ENCODE peak calls at places on chromosomes 3 and 15, in seven cellular contexts. Z is A549, D is tibial artery, M is fibroblast of mammary gland, U is fibroblast of pulmonary artery, Y is cardiac muscle cell, W is esophagus muscularis mucosa. V is an unnamed sample.

GRCh38 chr15:40793216-40793989 is 13.5 kb upstream of the ZFYVE19 start:
- DNase-seq in Z (peak), D (no peak), M (peak), U (peak), Y (no peak), W (no peak), V (no peak)

GRCh38 chr15:75095594-75095993 is 72.2 kb downstream of the PPCDC start:
- DNase-seq in Z (no peak), D (no peak), M (no peak), U (no peak), Y (no peak), W (no peak), V (no peak)

GRCh38 chr3:146161725-146162047 is 702 bp upstream of the PLOD2 start:
- DNase-seq in Z (no peak), D (peak), M (peak), U (peak), Y (no peak), W (no peak), V (no peak)

GRCh38 chr15:67736810-67737209 is 88.5 kb upstream of the SKOR1 start:
- DNase-seq in Z (no peak), D (no peak), M (peak), U (no peak), Y (no peak), W (no peak), V (no peak)

GRCh38 chr3:197554562-197555280 is 1.0 kb downstream of the BDH1 start:
- DNase-seq in Z (peak), D (peak), M (peak), U (peak), Y (peak), W (peak), V (peak)

GRCh38 chr3:2727566-2728318 is 382.4 kb downstream of the IL5RA start:
- DNase-seq in Z (no peak), D (no peak), M (no peak), U (no peak), Y (no peak), W (no peak), V (no peak)

GRCh38 chr3:113499081-113499480 is 15.9 kb downstream of the SPICE1 start:
- DNase-seq in Z (no peak), D (no peak), M (no peak), U (no peak), Y (no peak), W (no peak), V (no peak)

GRCh38 chr15:89138999-89139612 is 50.9 kb downstream of the ABHD2 start:
- DNase-seq in Z (no peak), D (peak), M (peak), U (no peak), Y (no peak), W (no peak), V (no peak)

GRCh38 chr3:35685153-35685552 is 45.8 kb downstream of the ARPP21 start:
- DNase-seq in Z (no peak), D (no peak), M (no peak), U (no peak), Y (no peak), W (no peak), V (no peak)

GRCh38 chr3:168684519-168684918 is 588.8 kb upstream of the GOLIM4 start:
- DNase-seq in Z (no peak), D (no peak), M (no peak), U (no peak), Y (peak), W (no peak), V (no peak)
- TF ChIP-seq CTCF in Z (no peak), D (no peak), M (no peak), U (no peak), Y (no peak), W (no peak), V (no peak)

GRCh38 chr3:156135921-156136655 is 15.7 kb downstream of the KCNAB1 start:
- DNase-seq in Z (no peak), D (no peak), M (peak), U (peak), Y (no peak), W (peak), V (no peak)
- TF ChIP-seq CTCF in Z (peak), D (no peak), M (peak), U (peak), Y (peak), W (no peak), V (no peak)

GRCh38 chr3:189049458-189050231 is 122.1 kb upstream of the TPRG1 start:
- DNase-seq in Z (no peak), D (no peak), M (no peak), U (no peak), Y (no peak), W (no peak), V (no peak)
- TF ChIP-seq CTCF in Z (no peak), D (no peak), M (peak), U (peak), Y (no peak), W (no peak), V (no peak)

DNA sequence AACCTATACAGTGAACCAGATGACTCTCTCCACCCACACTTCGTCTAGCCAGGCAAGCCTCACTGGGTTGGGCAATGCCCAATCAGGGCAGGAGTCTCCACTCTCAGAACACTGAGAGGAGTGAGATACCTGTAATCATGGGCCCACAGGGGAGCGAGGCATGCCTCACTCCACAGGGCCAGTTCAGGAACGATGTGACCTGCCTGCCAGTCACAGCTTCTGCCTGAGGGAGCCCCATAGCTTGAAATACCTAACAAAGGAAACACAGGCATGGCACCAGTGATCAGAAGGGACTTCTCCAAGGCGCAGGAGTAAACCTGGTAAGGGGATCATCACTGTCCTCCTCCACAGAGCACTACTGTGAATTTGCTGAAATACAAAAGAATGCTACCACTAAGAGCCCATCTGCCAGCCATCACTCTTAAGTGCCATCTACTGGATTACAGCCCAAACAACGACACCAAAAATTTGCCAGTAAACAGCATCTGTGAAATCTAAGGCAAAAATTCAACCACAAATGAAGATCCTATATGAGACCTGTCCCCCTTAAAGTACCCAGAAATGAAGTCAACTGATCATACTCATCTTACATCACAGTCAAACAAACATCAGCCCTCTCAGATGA is 689.9 kb upstream of the SEMA6D start:
- DNase-seq in Z (no peak), D (no peak), M (no peak), U (no peak), Y (no peak), W (no peak), V (no peak)
- TF ChIP-seq CTCF in Z (no peak), D (no peak), M (no peak), U (no peak), Y (no peak), W (no peak), V (no peak)

GRCh38 chr3:57852896-57853295 is 96.8 kb downstream of the SLMAP start:
- DNase-seq in Z (peak), D (no peak), M (peak), U (peak), Y (no peak), W (no peak), V (no peak)
- TF ChIP-seq CTCF in Z (peak), D (peak), M (peak), U (peak), Y (peak), W (peak), V (peak)

GRCh38 chr3:81643721-81644120 is 117.7 kb downstream of the GBE1 start:
- DNase-seq in Z (no peak), D (no peak), M (peak), U (peak), Y (peak), W (no peak), V (no peak)
- TF ChIP-seq CTCF in Z (peak), D (peak), M (peak), U (peak), Y (peak), W (no peak), V (peak)

DNA sequence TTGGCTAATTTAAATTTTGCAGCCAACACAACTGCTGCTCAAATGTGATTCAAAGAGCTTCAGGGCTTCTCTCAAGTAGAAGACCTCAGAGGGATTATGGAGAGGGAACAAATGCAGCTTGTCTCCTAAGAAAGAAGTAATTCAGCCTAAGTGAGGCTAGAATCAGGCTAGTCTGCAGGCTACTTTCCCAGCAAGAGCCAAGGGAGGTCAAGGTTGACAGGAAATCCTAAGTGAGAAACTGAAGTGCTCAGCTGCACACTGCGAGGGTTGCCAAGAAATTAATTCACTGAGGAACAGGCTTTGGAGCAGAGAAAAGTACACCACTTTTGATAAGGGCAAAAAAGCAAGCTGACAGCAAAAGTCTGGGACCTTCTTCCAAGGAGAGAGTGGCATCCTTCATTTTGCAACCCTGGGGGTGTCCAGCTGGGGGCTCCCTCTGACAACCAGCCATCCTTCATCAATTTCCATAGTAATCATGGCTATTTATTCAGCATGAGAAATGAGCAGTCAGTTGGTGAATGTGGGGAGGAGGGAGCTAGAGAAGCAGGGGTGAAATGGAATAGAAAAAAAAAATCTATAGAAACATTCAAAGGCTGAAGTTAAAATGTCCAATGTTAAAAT is 646.4 kb upstream of the ADAMTS9 start:
- DNase-seq in Z (no peak), D (no peak), M (no peak), U (no peak), Y (peak), W (no peak), V (no peak)
- TF ChIP-seq CTCF in Z (no peak), D (peak), M (peak), U (peak), Y (peak), W (no peak), V (peak)

DNA sequence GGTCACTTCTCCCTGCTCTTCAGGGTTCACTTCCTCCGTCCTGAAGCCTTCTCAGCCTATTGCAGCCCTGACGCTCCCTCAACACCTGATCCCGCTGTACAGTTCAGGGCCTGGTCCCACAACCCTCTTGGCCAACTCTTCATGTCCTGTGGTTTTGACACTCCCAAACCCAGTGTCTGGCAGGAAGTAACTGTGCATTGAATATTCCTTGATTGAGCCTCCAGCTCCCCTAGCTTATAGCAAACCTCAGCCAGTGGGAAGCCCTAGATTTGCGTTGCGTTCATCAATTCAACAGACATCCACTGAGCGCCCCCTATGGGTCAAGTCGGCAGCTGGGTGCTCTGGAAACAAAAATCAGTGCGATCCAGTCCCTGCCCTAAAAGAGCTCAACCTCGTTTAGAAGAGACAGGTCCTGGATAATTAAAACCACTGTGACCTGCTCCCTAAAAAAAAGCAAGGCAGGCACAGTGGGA is 13.5 kb downstream of the UBAP1L start:
- DNase-seq in Z (peak), D (peak), M (peak), U (peak), Y (peak), W (no peak), V (no peak)
- TF ChIP-seq CTCF in Z (peak), D (peak), M (peak), U (peak), Y (peak), W (peak), V (peak)

DNA sequence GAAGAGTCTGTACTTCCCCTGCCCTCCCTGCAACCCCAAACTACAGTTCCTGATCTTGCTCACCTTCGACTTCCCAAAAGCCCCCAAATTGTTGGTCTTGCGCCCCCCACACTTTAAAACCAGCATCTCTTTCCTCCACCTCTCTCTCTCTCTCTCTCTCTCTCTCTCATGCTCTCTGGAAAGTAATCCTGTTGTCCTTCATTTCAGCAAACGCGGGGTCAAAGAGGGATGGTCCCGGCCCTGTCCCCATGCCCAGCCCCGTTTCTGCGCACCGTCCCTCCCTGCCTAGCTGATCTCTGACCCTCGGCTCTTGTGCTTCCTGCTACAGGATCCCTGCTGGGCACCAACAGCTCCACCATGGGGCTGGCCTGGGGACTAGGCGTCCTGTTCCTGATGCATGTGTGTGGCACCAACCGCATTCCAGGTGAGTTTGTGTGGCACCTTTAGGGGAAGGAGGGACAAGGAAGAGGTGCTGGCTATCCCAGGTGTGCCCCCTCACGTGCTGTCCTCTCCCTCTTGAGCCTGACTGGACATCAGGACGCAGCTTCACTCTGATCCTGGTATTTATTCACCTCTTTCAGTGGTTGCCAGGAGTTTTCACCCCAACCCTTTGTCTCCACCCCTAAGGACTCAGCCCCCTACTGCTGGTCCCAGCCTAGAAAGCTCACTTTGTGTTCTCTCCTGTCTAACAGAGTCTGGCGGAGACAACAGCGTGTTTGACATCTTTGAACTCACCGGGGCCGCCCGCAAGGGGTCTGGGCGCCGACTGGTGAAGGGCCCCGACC is 814 bp downstream of the THBS1 start:
- DNase-seq in Z (peak), D (peak), M (peak), U (peak), Y (peak), W (peak), V (no peak)
- TF ChIP-seq CTCF in Z (peak), D (peak), M (peak), U (peak), Y (peak), W (peak), V (peak)

GRCh38 chr15:58037902-58038301 is 27.6 kb downstream of the ALDH1A2 start:
- DNase-seq in Z (no peak), D (no peak), M (no peak), U (no peak), Y (no peak), W (no peak), V (no peak)
- TF ChIP-seq CTCF in Z (no peak), D (no peak), M (no peak), U (no peak), Y (no peak), W (no peak), V (no peak)

V was measured in osteocyte.